ENCODE peak calls at places on chromosomes 16 and 17, in four cellular contexts. Z, N, V and C are unnamed samples.
A peak's percentile ranks its signal among the peaks of the same experiment; 100 is the strongest.

GRCh38 chr17:81328489-81328888 is 33.4 kb upstream of the SLC38A10 start:
- DNase-seq in Z (no peak), V (no peak), N (no peak), C (no peak)

GRCh38 chr17:43427362-43428043 is 28.7 kb downstream of the ARL4D start:
- DNase-seq in N (no peak), V (no peak), Z (no peak), C (no peak)

GRCh38 chr17:8900207-8900606 is 32.7 kb upstream of the PIK3R6 start:
- DNase-seq in N (no peak), V (no peak), Z (no peak), C (no peak)

GRCh38 chr16:87375426-87376135 is 8.0 kb downstream of the FBXO31 start:
- DNase-seq in V (no peak), Z (no peak), N (no peak), C (no peak)

GRCh38 chr17:39916918-39917317 is 1.5 kb downstream of the GSDMB start:
- DNase-seq in V (no peak), Z (peak; percentile 35), N (no peak), C (no peak)

GRCh38 chr17:72502111-72502939 is 381.5 kb downstream of the SOX9 start:
- DNase-seq in V (no peak), Z (no peak), N (no peak), C (no peak)

GRCh38 chr16:12087901-12088364 is 111.4 kb downstream of the SNX29 start:
- DNase-seq in V (no peak), Z (peak; percentile 33), N (no peak), C (no peak)

GRCh38 chr17:33328129-33328528 is 35.0 kb upstream of the ASIC2 start:
- DNase-seq in V (peak; percentile 47), N (no peak), Z (peak; percentile 69), C (no peak)

GRCh38 chr17:15915996-15916395 is 28.9 kb upstream of the ADORA2B start:
- DNase-seq in Z (no peak), N (no peak), V (no peak), C (no peak)

GRCh38 chr17:42405963-42406495 is 17.0 kb downstream of the CAVIN1 start:
- DNase-seq in V (peak; percentile 91), Z (peak; percentile 78), N (peak; percentile 60), C (peak; percentile 79)

GRCh38 chr16:3266873-3267537 is 10.6 kb upstream of the MEFV start:
- DNase-seq in V (no peak), N (no peak), Z (peak; percentile 38), C (no peak)

GRCh38 chr17:7476474-7476873 is 3.0 kb downstream of the ZBTB4 start:
- DNase-seq in N (no peak), Z (no peak), V (no peak), C (no peak)